ENCODE peak calls at places on chromosomes 6 and 20, in five cellular contexts. R, L, K, B and A are unnamed samples.

GRCh38 chr6:159254186-159254585 is 85.0 kb downstream of the FNDC1 start:
- DNase-seq in L (no peak), B (no peak), K (no peak), R (no peak), A (no peak)

GRCh38 chr6:118705799-118706481 is 54.5 kb upstream of the CEP85L start:
- DNase-seq in L (no peak), B (peak), K (no peak), R (no peak), A (peak)

GRCh38 chr6:30076333-30076732 is 764 bp upstream of the RNF39 start:
- DNase-seq in L (no peak), B (no peak), R (no peak), K (no peak), A (no peak)

GRCh38 chr20:16526433-16527380 is 46.5 kb downstream of the KIF16B start:
- DNase-seq in B (no peak), R (no peak), L (no peak), K (no peak), A (no peak)

GRCh38 chr20:25247100-25247665 is 702 bp upstream of the PYGB start:
- DNase-seq in R (peak), K (peak), L (peak), B (peak), A (no peak)

GRCh38 chr6:108321253-108321740 is 26.4 kb downstream of the AFG1L start:
- DNase-seq in L (peak), B (no peak), R (no peak), K (no peak), A (no peak)

GRCh38 chr20:22963581-22963980 is 71.5 kb upstream of the SSTR4 start:
- DNase-seq in R (no peak), L (no peak), B (no peak), K (no peak), A (no peak)

GRCh38 chr20:38167851-38168760 is 3.0 kb upstream of the TGM2 start:
- DNase-seq in R (peak), L (peak), B (peak), K (no peak), A (peak)

GRCh38 chr6:48240287-48240686 is 129.3 kb upstream of the PTCHD4 start:
- DNase-seq in L (no peak), B (no peak), K (no peak), R (no peak), A (no peak)

GRCh38 chr6:145148392-145149175 is 586.7 kb downstream of the EPM2A start:
- DNase-seq in R (peak), K (no peak), B (peak), L (no peak), A (no peak)

GRCh38 chr6:53712078-53712477 is 46.5 kb upstream of the KLHL31 start:
- DNase-seq in K (no peak), B (no peak), L (no peak), R (no peak), A (no peak)

GRCh38 chr20:50713677-50714101 is 17.7 kb upstream of the PARD6B start:
- DNase-seq in R (peak), K (no peak), B (peak), L (peak), A (no peak)

GRCh38 chr6:150324044-150324443 is 44.8 kb upstream of the IYD start:
- DNase-seq in B (no peak), L (no peak), R (no peak), K (no peak), A (no peak)

GRCh38 chr6:68778356-68779020 is 143.4 kb downstream of the ADGRB3 start:
- DNase-seq in R (no peak), B (peak), K (no peak), L (no peak), A (no peak)

GRCh38 chr6:7848229-7848628 is 62.4 kb downstream of the TXNDC5 start:
- DNase-seq in L (no peak), R (no peak), B (no peak), K (no peak), A (no peak)

GRCh38 chr6:41028618-41029486 is 10.2 kb downstream of the UNC5CL start:
- DNase-seq in B (peak), K (no peak), R (no peak), L (no peak), A (no peak)

GRCh38 chr6:80356000-80356399 is 249.5 kb downstream of the BCKDHB start:
- DNase-seq in R (no peak), L (no peak), B (no peak), K (no peak), A (no peak)

GRCh38 chr6:20409427-20409971 is 7.8 kb downstream of the E2F3 start:
- DNase-seq in B (no peak), R (no peak), K (no peak), L (no peak), A (no peak)

GRCh38 chr6:87832025-87832825 is 130.2 kb upstream of the AKIRIN2 start:
- DNase-seq in R (no peak), B (peak), K (no peak), L (no peak), A (no peak)

GRCh38 chr6:43173496-43174262 is 2.6 kb downstream of the SRF start:
- DNase-seq in B (no peak), K (no peak), R (no peak), L (no peak), A (no peak)

GRCh38 chr6:79570802-79571367 is 33.7 kb upstream of the LCA5 start:
- DNase-seq in B (peak), R (no peak), L (no peak), K (no peak), A (no peak)

GRCh38 chr6:155818698-155819097 is 363.1 kb upstream of the NOX3 start:
- DNase-seq in R (no peak), L (no peak), B (no peak), K (no peak), A (no peak)

GRCh38 chr6:142833054-142833453 is 111.9 kb downstream of the HIVEP2 start:
- DNase-seq in L (no peak), K (no peak), R (no peak), B (peak), A (no peak)

GRCh38 chr20:21100590-21101452 is 5.3 kb downstream of the LINC00237 start:
- DNase-seq in R (no peak), L (peak), K (no peak), B (peak), A (peak)

GRCh38 chr20:39282619-39283092 is 320.5 kb downstream of the DHX35 start:
- DNase-seq in L (no peak), K (no peak), R (no peak), B (no peak), A (no peak)

GRCh38 chr6:105178110-105178509 is 1.7 kb downstream of the POPDC3 start:
- DNase-seq in R (no peak), K (no peak), L (no peak), B (peak), A (no peak)

GRCh38 chr6:32522302-32523047 is 7.6 kb downstream of the HLA-DRB5 start:
- DNase-seq in R (no peak), K (no peak), L (no peak), B (no peak), A (no peak)

GRCh38 chr6:167495506-167496391 is 170.9 kb downstream of the TTLL2 start:
- DNase-seq in K (no peak), R (no peak), L (peak), B (no peak), A (no peak)

GRCh38 chr6:91088976-91089375 is 502.1 kb upstream of the MAP3K7 start:
- DNase-seq in K (no peak), L (no peak), R (no peak), B (no peak), A (no peak)